ENCODE peak calls at places on chromosomes 5 and 9, in six cellular contexts. N is A549, I is body of pancreas, K is endothelial cell, F is kidney, D is mesothelial cell of epicardium. Z is an unnamed sample.

GRCh38 chr5:61082516-61083280 is 79.6 kb downstream of the SMIM15 start:
- DNase-seq in I (no peak), F (no peak), K (no peak), N (no peak), D (no peak), Z (no peak)

GRCh38 chr5:14595189-14595588 is 13.6 kb downstream of the OTULINL start:
- DNase-seq in K (no peak), I (peak), N (no peak), F (no peak), D (no peak), Z (no peak)

GRCh38 chr9:93012998-93013855 is 45.3 kb upstream of the SUSD3 start:
- DNase-seq in I (no peak), N (no peak), F (no peak), K (no peak), D (no peak), Z (no peak)

GRCh38 chr5:154698681-154699275 is 56.4 kb upstream of the LARP1 start:
- DNase-seq in K (no peak), N (no peak), I (no peak), D (no peak), F (no peak), Z (no peak)

GRCh38 chr9:125522328-125522725 is 184.7 kb downstream of the MAPKAP1 start:
- DNase-seq in N (no peak), I (no peak), K (no peak), D (no peak), F (no peak), Z (no peak)

GRCh38 chr5:150138551-150139265 is 16.9 kb downstream of the PDGFRB start:
- DNase-seq in N (no peak), F (peak), I (peak), D (no peak), K (peak), Z (no peak)

GRCh38 chr9:18014556-18014955 is 435.7 kb downstream of the SH3GL2 start:
- DNase-seq in I (no peak), F (no peak), K (no peak), D (no peak), N (no peak), Z (no peak)

GRCh38 chr5:44332360-44332971 is 56.8 kb downstream of the FGF10 start:
- DNase-seq in N (peak), F (no peak), I (no peak), D (no peak), K (no peak), Z (peak)

GRCh38 chr9:613771-614347 is 227.6 kb upstream of the DMRT1 start:
- DNase-seq in K (peak), D (no peak), F (peak), N (peak), I (peak), Z (peak)

GRCh38 chr9:113578877-113579269 is 115.3 kb downstream of the RGS3 start:
- DNase-seq in K (no peak), N (peak), I (peak), F (peak), D (no peak), Z (peak)

GRCh38 chr5:124343021-124343420 is 403.4 kb downstream of the ZNF608 start:
- DNase-seq in D (no peak), I (no peak), F (no peak), K (no peak), N (no peak), Z (no peak)

GRCh38 chr5:41519801-41520200 is 9.4 kb upstream of the PLCXD3 start:
- DNase-seq in F (no peak), I (no peak), D (no peak), N (peak), K (no peak), Z (no peak)

GRCh38 chr9:105883847-105884246 is 189.5 kb downstream of the TMEM38B start:
- DNase-seq in F (no peak), N (no peak), I (no peak), K (no peak), D (no peak), Z (no peak)

GRCh38 chr5:9343146-9343850 is 202.6 kb downstream of the SEMA5A start:
- DNase-seq in K (no peak), D (no peak), I (no peak), F (no peak), N (no peak), Z (no peak)

GRCh38 chr5:112356178-112356956 is 62.7 kb downstream of the EPB41L4A start:
- DNase-seq in N (no peak), K (no peak), F (no peak), D (no peak), I (no peak), Z (no peak)

GRCh38 chr5:98977723-98978122 is 48.9 kb upstream of the CHD1 start:
- DNase-seq in D (no peak), I (peak), N (no peak), F (no peak), K (no peak), Z (peak)

GRCh38 chr9:90943341-90943740 is 141.7 kb downstream of the SYK start:
- DNase-seq in D (no peak), K (no peak), I (no peak), N (no peak), F (no peak), Z (no peak)

GRCh38 chr9:123556464-123557435 is 200.8 kb downstream of the CRB2 start:
- DNase-seq in I (no peak), N (no peak), D (no peak), F (no peak), K (no peak), Z (no peak)

GRCh38 chr9:124869466-124869985 is 7.6 kb downstream of the ARPC5L start:
- DNase-seq in K (peak), N (no peak), F (peak), I (no peak), D (no peak), Z (no peak)

GRCh38 chr9:87500491-87500890 is 2.8 kb downstream of the DAPK1 start:
- DNase-seq in I (no peak), N (peak), D (no peak), F (no peak), K (no peak), Z (peak)
- TF ChIP-seq CTCF in I (peak), N (peak), D (no peak), F (no peak), K (no peak), Z (no peak)

DNA sequence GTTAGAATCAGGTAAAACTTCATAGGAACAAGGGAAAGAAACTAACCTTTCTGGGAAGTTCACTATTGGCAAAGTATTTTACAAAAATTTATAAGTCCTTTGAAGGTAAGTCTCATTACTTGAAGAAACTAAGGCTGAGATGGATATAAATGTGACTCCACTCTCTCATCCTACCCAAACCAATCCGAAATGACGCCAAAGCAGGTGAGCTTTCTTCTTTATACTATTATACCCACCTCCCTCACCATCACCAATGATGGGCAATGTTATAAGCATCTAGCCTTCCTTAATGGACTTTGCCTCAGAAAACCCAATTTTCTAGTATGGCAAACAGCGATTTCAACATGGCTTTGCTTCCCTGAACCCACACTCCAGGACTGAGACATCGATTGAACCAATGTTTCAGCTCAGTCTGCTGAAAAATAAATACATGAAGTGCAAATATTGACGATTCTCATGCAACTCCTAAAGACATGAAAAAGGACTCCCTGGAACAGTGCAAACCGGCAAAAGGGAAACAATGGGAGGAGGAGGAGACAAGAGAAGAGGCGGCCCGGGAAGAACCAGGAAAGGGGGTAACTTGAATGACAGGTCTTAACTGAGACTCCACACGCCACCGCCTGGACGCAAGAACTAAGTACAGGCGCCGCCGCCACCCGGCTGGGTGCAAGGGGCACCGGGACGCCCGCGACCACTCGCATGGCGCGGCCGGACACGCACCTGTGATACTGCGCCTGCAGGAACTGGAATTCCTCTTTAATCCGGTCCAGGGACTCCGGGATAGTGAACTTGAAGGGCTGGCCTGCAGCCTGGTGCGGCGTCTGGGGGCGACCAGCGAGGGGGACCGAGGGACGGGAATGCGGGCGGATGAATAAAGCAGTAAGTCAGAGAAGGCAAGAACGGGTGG is 2.5 kb downstream of the TLE1 start:
- DNase-seq in K (peak), F (peak), D (peak), I (peak), N (peak), Z (peak)
- TF ChIP-seq CTCF in K (peak), F (peak), D (peak), I (peak), N (peak), Z (peak)

DNA sequence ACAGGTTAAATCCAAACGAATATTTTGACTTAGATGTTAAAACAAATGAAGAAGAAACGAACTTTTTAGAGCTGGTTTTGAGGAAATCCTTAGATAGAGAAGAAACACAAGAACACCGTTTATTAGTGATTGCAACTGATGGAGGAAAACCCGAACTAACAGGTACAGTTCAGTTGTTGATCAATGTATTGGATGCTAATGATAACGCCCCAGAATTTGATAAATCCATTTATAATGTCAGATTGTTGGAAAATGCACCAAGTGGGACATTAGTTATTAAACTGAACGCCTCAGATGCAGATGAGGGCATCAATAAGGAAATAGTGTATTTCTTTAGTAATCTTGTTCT is 842 bp downstream of the PCDHA5 start:
- DNase-seq in I (no peak), N (no peak), F (no peak), D (no peak), K (no peak), Z (no peak)
- TF ChIP-seq CTCF in I (no peak), N (no peak), F (no peak), D (no peak), K (no peak), Z (no peak)

DNA sequence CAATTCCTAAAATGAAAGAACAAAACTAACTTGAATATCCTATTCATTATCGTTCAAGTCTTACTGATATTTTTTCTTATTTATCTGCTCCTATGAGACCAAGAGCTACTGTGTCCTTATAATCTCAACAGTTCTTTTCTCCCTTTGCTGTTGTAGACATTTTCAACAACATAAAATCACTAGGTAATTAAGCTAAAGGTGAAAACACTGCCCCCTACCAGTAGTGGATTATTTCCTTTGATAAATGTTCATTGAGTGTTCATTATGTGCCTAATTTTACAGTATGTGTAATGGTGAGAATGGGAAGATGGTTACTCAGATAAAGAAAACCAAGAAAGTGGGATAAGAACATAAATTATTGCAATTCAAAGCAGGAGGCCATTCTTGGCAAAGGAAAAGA is 41.4 kb upstream of the PAPPA start:
- DNase-seq in D (no peak), K (no peak), F (no peak), I (no peak), N (no peak), Z (no peak)
- TF ChIP-seq CTCF in D (no peak), K (peak), F (peak), I (no peak), N (peak), Z (no peak)

GRCh38 chr9:121288557-121288873 is 20.6 kb downstream of the GSN start:
- DNase-seq in F (no peak), N (no peak), D (no peak), I (no peak), K (no peak), Z (no peak)

GRCh38 chr9:121285835-121286687 is 18.1 kb downstream of the GSN start:
- DNase-seq in I (peak), K (no peak), F (peak), N (peak), D (no peak), Z (peak)

GRCh38 chr9:121288874-121289553 is 21.1 kb downstream of the GSN start:
- DNase-seq in N (peak), F (peak), D (peak), I (peak), K (peak), Z (peak)

GRCh38 chr9:121286688-121286972 is 18.7 kb downstream of the GSN start:
- DNase-seq in D (no peak), N (no peak), F (no peak), I (no peak), K (no peak), Z (no peak)

DNA sequence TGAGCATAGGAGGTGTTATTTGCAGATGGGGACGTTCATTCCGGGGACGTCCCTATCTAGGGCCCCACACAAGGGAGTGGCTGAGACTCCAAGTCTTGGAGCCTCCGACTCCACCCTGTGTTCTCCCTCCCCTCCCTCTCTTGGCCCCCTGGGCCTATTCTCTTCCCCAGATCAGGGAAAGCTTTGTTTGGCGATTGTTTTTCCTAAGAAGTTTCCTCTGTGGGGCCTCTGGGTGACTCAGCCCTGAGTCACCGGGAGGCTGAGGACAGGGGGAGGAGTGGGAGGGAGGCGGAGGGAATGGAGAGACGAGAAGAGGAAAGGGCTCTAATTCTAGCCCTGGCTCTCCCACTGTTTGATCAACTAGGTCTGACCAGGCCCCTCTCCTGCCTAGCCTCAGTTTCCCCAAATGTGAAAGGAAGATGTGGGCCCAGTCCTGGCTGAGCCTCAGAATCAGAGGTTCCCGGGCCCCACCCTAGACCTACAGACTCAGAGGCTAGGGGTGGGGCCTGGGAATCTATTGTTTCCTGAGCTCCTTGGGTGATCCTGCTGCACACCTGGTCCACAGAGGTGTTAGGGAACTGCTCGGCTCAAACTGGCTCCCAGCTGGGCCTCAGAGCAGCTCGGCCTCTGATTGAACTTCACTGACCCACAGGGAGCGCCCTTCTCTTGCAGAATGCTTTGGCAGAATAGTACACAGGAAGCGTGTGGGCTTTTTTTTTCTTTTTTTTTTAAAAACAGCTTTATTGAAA is 19.2 kb downstream of the GSN start:
- DNase-seq in N (peak), I (peak), F (peak), D (no peak), K (peak), Z (peak)
- TF ChIP-seq CTCF in N (peak), I (no peak), F (no peak), D (no peak), K (no peak), Z (no peak)

GRCh38 chr5:179908528-179908927 is 831 bp upstream of the TBC1D9B start:
- DNase-seq in I (no peak), K (peak), N (no peak), D (no peak), F (peak), Z (no peak)
- TF ChIP-seq CTCF in I (no peak), K (peak), N (no peak), D (no peak), F (no peak), Z (no peak)

DNA sequence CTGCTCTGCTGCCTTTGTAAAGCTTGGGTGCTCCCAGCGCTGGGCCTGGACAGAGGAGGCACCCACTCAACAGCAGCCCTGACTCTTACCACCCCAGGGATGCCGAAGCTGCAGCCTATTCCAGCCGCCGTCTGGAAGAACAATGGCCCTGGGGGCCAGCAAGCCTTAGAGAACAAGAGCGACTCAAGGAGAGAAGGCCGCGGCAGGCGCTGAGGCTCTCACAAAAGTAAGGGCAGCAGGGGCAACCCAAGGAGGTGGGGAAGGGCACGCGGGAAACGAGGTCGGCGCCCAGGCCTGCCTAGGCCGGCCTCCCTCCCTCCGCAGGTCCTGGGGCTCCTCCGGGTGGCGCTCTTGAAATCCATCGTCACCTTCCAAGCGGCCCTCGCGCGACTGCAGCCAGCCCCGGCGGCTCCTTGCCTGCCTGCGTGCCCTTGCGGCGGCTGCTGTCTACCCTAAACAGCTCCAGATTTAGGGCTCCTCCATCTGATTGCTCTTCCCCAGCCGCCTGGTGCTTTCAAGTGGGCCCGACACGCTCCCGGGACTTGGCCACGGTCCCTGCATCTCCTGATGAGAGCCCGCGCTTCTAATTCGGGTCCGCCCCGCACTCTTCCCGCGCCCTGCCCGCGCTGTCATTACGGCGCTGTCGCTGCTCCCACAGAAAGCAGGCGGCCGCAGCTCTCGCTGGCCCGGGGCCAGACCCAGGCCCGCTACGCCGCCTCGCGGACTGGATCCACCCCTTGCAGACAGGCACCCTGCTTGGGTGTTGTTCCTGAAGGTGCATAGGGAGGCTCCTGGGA is 213.3 kb downstream of the SEMA6A start:
- DNase-seq in F (peak), N (no peak), K (peak), D (peak), I (peak), Z (peak)
- TF ChIP-seq CTCF in F (peak), N (no peak), K (no peak), D (no peak), I (no peak), Z (no peak)

DNA sequence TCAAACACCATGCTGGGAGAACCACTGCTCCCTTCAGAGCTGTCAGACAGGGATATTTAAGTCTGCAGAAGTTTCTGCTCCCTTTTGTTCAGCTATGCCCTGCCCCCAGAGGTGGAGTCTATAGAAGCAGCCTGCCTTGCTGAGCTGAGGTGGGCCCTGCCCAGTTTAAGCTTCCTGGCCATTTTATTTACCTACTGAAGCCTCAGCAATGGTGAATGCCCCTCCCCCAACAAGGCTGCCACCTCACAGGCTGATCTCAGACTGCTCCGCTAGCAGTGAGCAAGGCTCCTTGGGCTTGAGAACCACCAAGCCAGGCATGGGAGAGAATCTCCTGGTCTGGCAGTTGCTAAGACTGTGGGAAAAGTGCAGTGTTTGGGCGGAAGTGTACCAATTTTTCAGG is 205.5 kb upstream of the PTGER4 start:
- DNase-seq in D (no peak), I (no peak), F (no peak), K (no peak), N (no peak), Z (no peak)
- TF ChIP-seq CTCF in D (no peak), I (no peak), F (no peak), K (no peak), N (no peak), Z (no peak)

DNA sequence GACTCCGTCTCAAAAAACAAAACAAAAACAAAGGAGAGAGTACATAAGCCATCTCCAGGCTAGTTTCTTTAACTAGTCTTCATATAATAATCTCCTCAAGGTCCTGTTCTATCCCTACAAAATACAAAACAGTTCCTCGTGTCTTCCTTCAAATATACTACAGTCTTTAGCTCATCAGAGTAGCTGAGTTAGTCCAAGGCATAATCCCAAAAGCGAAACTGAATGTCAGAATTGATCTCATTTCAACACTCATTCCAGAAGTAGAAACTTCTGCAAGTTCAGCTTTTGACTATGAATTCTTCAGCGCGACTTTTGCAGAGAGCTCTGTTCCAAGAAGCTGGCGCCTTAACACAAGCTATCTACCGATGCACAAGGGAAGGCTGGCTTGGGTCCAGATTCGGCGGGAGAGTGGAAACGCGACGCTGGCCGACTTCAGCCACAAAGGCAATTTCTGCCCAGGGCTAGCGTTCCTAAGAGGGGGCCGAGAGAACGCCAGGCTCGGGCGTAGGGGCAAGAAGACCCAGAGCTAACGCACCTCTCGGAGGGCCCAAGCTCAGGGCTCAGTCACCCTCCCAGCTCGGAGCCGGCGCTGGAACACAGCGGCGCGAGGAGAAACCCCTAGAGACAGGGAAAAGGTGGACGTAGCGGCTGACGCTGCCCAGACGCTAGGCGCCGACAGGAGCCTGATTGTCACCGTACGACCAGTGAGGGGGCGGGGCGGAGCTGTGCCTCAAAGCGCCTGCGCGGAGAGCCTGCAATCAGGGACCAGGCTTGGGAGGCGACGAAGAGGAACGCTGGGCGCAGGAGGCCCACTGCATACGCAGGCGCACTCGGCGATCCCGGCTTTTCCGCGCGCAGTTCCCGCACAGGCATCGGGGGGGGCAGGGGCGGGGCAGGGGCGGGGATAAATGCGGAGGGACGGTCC is 469 bp upstream of the HSDL2 start:
- DNase-seq in N (peak), F (peak), D (peak), K (peak), I (peak), Z (peak)
- TF ChIP-seq CTCF in N (no peak), F (no peak), D (no peak), K (no peak), I (no peak), Z (no peak)

Z was measured in Calu3.